ENCODE peak calls at places on chromosome X, in four cellular contexts. J is AG04450, S is GM23248, T is esophagus squamous epithelium. V is an unnamed sample.

GRCh38 chrX:78886550-78886949 is 58.6 kb upstream of the P2RY10 start:
- DNase-seq in S (peak), J (no peak), T (no peak), V (no peak)

GRCh38 chrX:133745361-133745760 is 240.0 kb downstream of the GPC3 start:
- DNase-seq in S (no peak), J (no peak), T (no peak), V (no peak)

GRCh38 chrX:19715711-19716638 is 171.4 kb downstream of the SH3KBP1 start:
- DNase-seq in T (no peak), S (no peak), J (no peak), V (no peak)

GRCh38 chrX:132909643-132910042 is 48.8 kb downstream of the HS6ST2 start:
- DNase-seq in S (peak), J (no peak), T (no peak), V (no peak)

GRCh38 chrX:149682956-149683947 is 28.6 kb upstream of the MAGEA11 start:
- DNase-seq in J (no peak), T (no peak), S (no peak), V (no peak)

GRCh38 chrX:42678133-42678532 is 99.8 kb downstream of the PPP1R2C start:
- DNase-seq in J (no peak), S (peak), T (no peak), V (no peak)

GRCh38 chrX:150792949-150793527 is 99.8 kb downstream of the MTMR1 start:
- DNase-seq in S (no peak), J (no peak), T (no peak), V (no peak)

GRCh38 chrX:29231800-29232199 is 644.6 kb downstream of the IL1RAPL1 start:
- DNase-seq in T (no peak), J (no peak), S (peak), V (no peak)

GRCh38 chrX:107714196-107714811 is 61.3 kb downstream of the TSC22D3 start:
- DNase-seq in T (no peak), J (no peak), S (peak), V (no peak)

GRCh38 chrX:17601816-17602215 is 135.5 kb upstream of the SCML1 start:
- DNase-seq in J (no peak), S (no peak), T (no peak), V (no peak)

GRCh38 chrX:20529301-20529700 is 262.6 kb upstream of the RPS6KA3 start:
- DNase-seq in S (no peak), J (no peak), T (no peak), V (no peak)

GRCh38 chrX:134026732-134027311 is 41.4 kb upstream of the GPC3 start:
- DNase-seq in J (no peak), S (peak), T (no peak), V (no peak)

GRCh38 chrX:100643943-100644587 is at the start of gene SRPX2:
- DNase-seq in J (peak), S (peak), T (no peak), V (no peak)

GRCh38 chrX:147910607-147911006 is 1.1 kb upstream of the FMR1 start:
- DNase-seq in S (no peak), T (no peak), J (no peak), V (no peak)

GRCh38 chrX:720858-721257 is 90.3 kb downstream of the SHOX start:
- DNase-seq in S (no peak), T (no peak), J (no peak), V (no peak)

GRCh38 chrX:133191739-133192039 is 26.5 kb downstream of the TFDP3 start:
- DNase-seq in S (no peak), T (no peak), J (no peak), V (no peak)

GRCh38 chrX:47232803-47233332 is at the start of gene USP11:
- DNase-seq in J (no peak), S (peak), T (no peak), V (no peak)

GRCh38 chrX:75522565-75523411 is at the start of gene ZDHHC15:
- DNase-seq in T (no peak), S (peak), J (no peak), V (no peak)

GRCh38 chrX:109783712-109784109 is 50.7 kb upstream of the ACSL4 start:
- DNase-seq in J (no peak), S (no peak), T (no peak), V (no peak)

GRCh38 chrX:32170481-32170880 is 1040.9 kb downstream of the DMD start:
- DNase-seq in T (no peak), J (no peak), S (no peak), V (no peak)

GRCh38 chrX:112083624-112084326 is 1.2 kb upstream of the TRPC5 start:
- DNase-seq in S (no peak), T (no peak), J (no peak), V (no peak)

GRCh38 chrX:69153060-69153730 is 12.1 kb downstream of the PJA1 start:
- DNase-seq in S (no peak), J (no peak), T (no peak), V (peak)

GRCh38 chrX:97638621-97639020 is 754.9 kb downstream of the RPA4 start:
- DNase-seq in S (no peak), J (no peak), T (no peak), V (no peak)

GRCh38 chrX:131792789-131793462 is 230.2 kb upstream of the STK26 start:
- DNase-seq in S (peak), J (no peak), T (peak), V (no peak)

GRCh38 chrX:46710425-46710824 is 48.5 kb downstream of the SLC9A7 start:
- DNase-seq in J (no peak), S (peak), T (no peak), V (no peak)

GRCh38 chrX:44202596-44202995 is 140.9 kb downstream of the EFHC2 start:
- DNase-seq in S (no peak), J (no peak), T (no peak), V (no peak)

GRCh38 chrX:21479695-21480280 is 105.6 kb downstream of the CNKSR2 start:
- DNase-seq in T (no peak), J (peak), S (peak), V (no peak)

GRCh38 chrX:50180073-50180940 is 20.5 kb downstream of the AKAP4 start:
- DNase-seq in J (no peak), S (peak), T (no peak), V (no peak)

GRCh38 chrX:18252644-18253359 is 32.1 kb upstream of the BEND2 start:
- DNase-seq in J (no peak), T (no peak), S (peak), V (no peak)

GRCh38 chrX:41491267-41492004 is 44.3 kb downstream of the NYX start:
- DNase-seq in S (peak), J (peak), T (no peak), V (no peak)

GRCh38 chrX:23854122-23854521 is 53.6 kb downstream of the APOO start:
- DNase-seq in S (no peak), T (no peak), J (no peak), V (no peak)

GRCh38 chrX:69362889-69363288 is 141.2 kb upstream of the NALF2 start:
- DNase-seq in S (peak), J (no peak), T (no peak), V (peak)

GRCh38 chrX:23822397-23822796 is 39.4 kb downstream of the SAT1 start:
- DNase-seq in S (peak), J (no peak), T (no peak), V (no peak)

GRCh38 chrX:30875957-30876356 is 13.1 kb downstream of the TAB3 start:
- DNase-seq in J (peak), T (no peak), S (peak), V (no peak)

GRCh38 chrX:52577464-52578173 is 60.8 kb upstream of the XAGE1B start:
- DNase-seq in J (no peak), S (no peak), T (no peak), V (no peak)

GRCh38 chrX:52576946-52577345 is 60.1 kb upstream of the XAGE1B start:
- DNase-seq in T (no peak), J (no peak), S (no peak), V (no peak)

GRCh38 chrX:52574416-52575275 is 57.8 kb upstream of the XAGE1B start:
- DNase-seq in T (no peak), J (peak), S (peak), V (no peak)

DNA sequence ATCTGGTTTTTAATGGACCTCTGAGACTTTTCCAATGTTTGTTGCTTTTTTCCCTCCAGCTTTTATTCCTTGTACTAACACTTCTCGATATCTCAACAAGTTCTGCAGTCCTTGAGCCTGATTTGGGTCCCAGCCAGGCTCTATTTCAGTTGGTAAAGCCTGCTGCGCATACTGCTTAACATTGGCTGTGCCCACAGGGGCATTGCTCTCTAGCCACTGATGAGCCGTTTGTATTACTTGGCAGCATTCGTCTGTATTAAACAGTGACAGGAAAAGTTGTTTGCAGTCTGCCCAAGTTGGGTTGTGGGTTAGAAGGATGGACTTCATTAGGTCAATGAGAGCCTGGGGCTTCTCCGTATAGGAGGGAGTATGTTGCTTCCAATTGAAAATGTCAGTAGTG is 59.6 kb upstream of the XAGE1B start:
- DNase-seq in S (no peak), T (no peak), J (no peak), V (no peak)
- H3K27ac ChIP-seq in S (no peak), T (peak), J (no peak), V (no peak)

DNA sequence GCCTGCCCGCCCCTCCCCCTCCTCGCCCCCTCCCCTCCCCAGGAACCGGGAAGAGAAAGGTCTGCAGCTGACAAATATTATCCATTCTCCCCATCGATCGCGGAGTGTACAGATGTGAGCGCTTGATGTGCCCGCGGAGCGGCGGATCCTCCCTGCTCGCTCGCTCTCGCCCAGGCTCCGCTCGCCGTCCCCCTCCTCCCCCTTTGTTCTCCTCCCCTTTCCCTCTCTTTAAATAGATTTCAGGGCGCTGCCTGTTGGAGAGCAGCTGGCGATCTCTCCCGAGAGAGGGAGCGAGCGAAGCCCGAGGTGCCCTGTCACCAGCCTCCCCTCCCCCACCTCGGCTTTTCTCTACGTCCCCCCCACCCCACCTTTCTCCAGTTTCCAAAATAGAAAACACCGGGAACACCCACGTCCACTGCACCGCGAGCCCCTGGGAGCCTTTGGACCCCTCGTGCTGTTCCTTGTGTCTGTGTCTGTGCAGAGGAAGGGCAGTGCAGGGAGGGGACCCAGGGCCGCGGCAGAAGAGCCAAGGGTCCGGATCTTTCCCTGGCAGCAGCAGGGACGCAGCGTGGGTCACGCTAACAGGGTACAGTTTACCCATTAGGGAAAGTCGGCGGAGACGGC is 56.6 kb upstream of the BCOR start:
- DNase-seq in T (no peak), J (no peak), S (peak), V (no peak)
- H3K27ac ChIP-seq in T (peak), J (no peak), S (no peak), V (peak)

DNA sequence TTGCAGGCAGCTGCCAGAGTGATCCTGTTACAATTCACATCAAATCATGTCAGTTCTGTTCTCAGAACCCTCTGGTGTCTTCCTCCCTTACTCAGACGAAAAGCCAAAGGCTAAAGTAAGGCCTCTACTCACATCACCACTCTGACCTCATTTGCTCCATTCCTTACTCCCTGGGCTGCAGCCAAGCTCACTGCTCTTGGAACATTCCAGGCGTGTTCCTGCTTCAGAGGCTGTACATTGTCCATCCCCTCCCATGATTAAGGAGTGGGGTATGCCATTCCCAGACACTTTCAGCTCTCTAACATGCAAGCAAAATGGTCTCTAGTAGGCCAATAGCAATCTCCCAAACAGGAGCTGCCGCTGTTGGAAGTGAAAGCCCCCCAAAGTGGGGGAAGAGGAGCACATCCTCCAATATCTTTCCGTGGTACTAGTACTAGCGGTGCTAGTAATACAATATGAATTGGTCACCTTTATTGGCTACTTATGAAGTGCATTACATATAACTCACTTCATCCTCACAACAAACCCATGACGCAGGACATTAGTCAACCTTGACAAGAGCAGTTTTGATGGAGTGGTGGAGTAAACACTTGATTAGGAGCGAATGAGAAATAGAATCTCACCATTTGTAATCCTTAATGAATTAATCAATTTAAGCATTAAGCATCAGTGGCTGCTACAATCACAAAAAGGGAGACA is 15.0 kb downstream of the GAB3 start:
- DNase-seq in J (peak), T (no peak), S (peak), V (no peak)
- H3K27ac ChIP-seq in J (peak), T (peak), S (peak), V (no peak)

DNA sequence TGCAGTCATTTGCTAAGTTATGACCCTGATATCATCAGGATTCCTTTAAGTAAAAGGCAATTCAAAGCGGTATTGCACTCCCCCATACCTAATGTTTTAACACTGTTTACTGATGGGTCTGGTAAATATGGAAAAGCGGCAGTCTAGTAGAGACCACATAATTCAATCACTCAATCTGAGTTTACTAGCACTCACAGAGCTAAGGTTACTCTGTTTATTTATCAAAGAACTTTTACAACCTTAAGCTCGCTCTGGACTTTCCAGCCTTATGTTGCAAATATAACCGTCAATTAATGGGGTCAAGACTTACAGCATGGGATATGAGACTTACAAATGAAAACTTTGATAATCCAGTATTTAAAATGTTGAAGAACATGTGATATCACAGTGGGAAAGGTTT is 124.5 kb upstream of the ZCCHC13 start:
- DNase-seq in J (no peak), T (no peak), S (no peak), V (no peak)
- H3K27ac ChIP-seq in J (no peak), T (no peak), S (no peak), V (no peak)

V was measured in vagina.